ENCODE peak calls at places on chromosomes 7 and 10, in four cellular contexts. B is EL, E is upper lobe of right lung, J is lung. H is an unnamed sample.

GRCh38 chr7:123883154-123883553 is 38.2 kb downstream of the HYAL4 start:
- DNase-seq in B (no peak), E (no peak), J (no peak), H (no peak)

GRCh38 chr10:35446439-35446838 is 110.1 kb downstream of the CCNY start:
- DNase-seq in B (no peak), E (no peak), J (no peak), H (no peak)

GRCh38 chr7:50210706-50211115 is 93.8 kb upstream of the IKZF1 start:
- DNase-seq in B (no peak), E (no peak), J (no peak), H (no peak)

GRCh38 chr10:102635377-102635776 is 8.9 kb upstream of the TRIM8 start:
- DNase-seq in B (no peak), E (no peak), J (no peak), H (peak)

GRCh38 chr10:50605280-50606270 is 18.2 kb downstream of the SGMS1 start:
- DNase-seq in B (peak), E (no peak), J (peak), H (peak)

GRCh38 chr7:155405399-155406318 is 52.3 kb upstream of the EN2 start:
- DNase-seq in B (no peak), E (no peak), J (no peak), H (no peak)

GRCh38 chr7:137990251-137990901 is 11.5 kb downstream of the CREB3L2 start:
- DNase-seq in B (peak), E (no peak), J (no peak), H (no peak)

GRCh38 chr7:105015631-105015965 is 1.6 kb downstream of the KMT2E start:
- DNase-seq in B (peak), E (no peak), J (no peak), H (peak)

GRCh38 chr7:82419200-82419599 is 24.4 kb downstream of the CACNA2D1 start:
- DNase-seq in B (no peak), E (no peak), J (no peak), H (no peak)

GRCh38 chr10:117130862-117131389 is 7.1 kb downstream of the VAX1 start:
- DNase-seq in B (no peak), E (no peak), J (no peak), H (no peak)

GRCh38 chr10:67277402-67277801 is 351.6 kb downstream of the LRRTM3 start:
- DNase-seq in B (no peak), E (no peak), J (no peak), H (no peak)

GRCh38 chr7:73530800-73531199 is 8.7 kb upstream of the BAZ1B start:
- DNase-seq in B (no peak), E (no peak), J (no peak), H (peak)

GRCh38 chr7:81956520-81956919 is 186.7 kb upstream of the HGF start:
- DNase-seq in B (peak), E (no peak), J (no peak), H (peak)

GRCh38 chr10:97319671-97320479 is 804 bp downstream of the FRAT1 start:
- DNase-seq in B (peak), E (peak), J (peak), H (peak)

GRCh38 chr7:125814030-125814535 is 884.5 kb upstream of the POT1 start:
- DNase-seq in B (no peak), E (no peak), J (no peak), H (no peak)

GRCh38 chr10:126407831-126408230 is 19.6 kb upstream of the ADAM12 start:
- DNase-seq in B (peak), E (no peak), J (no peak), H (no peak)

GRCh38 chr10:80407836-80408197 is 534 bp upstream of the PRXL2A start:
- DNase-seq in B (no peak), E (peak), J (no peak), H (no peak)

GRCh38 chr10:102322914-102323313 is 72.6 kb upstream of the NFKB2 start:
- DNase-seq in B (no peak), E (no peak), J (no peak), H (peak)

GRCh38 chr7:36775673-36776072 is 51.4 kb upstream of the AOAH start:
- DNase-seq in B (no peak), E (no peak), J (no peak), H (peak)

GRCh38 chr7:45990276-45990675 is 69.2 kb upstream of the IGFBP3 start:
- DNase-seq in B (no peak), E (no peak), J (peak), H (no peak)

GRCh38 chr10:5559642-5560141 is 34.9 kb downstream of the CALML3 start:
- DNase-seq in B (peak), E (no peak), J (no peak), H (no peak)

GRCh38 chr7:114851406-114852025 is 70.4 kb upstream of the MDFIC start:
- DNase-seq in B (no peak), E (no peak), J (no peak), H (no peak)

GRCh38 chr10:86204421-86205045 is 162.1 kb downstream of the GRID1 start:
- DNase-seq in B (no peak), E (peak), J (no peak), H (no peak)

GRCh38 chr10:18145652-18146051 is 5.4 kb downstream of the CACNB2 start:
- DNase-seq in B (no peak), E (no peak), J (no peak), H (no peak)

GRCh38 chr10:93941603-93942002 is 47.8 kb downstream of the SLC35G1 start:
- DNase-seq in B (no peak), E (no peak), J (no peak), H (no peak)

GRCh38 chr7:142628945-142629344 is 120.3 kb upstream of the PRSS1 start:
- DNase-seq in B (no peak), E (no peak), J (no peak), H (no peak)

GRCh38 chr10:24897326-24897926 is 55.0 kb downstream of the PRTFDC1 start:
- DNase-seq in B (peak), E (no peak), J (no peak), H (no peak)

GRCh38 chr7:14836571-14837189 is 65.9 kb downstream of the DGKB start:
- DNase-seq in B (peak), E (no peak), J (no peak), H (no peak)

GRCh38 chr7:105638942-105639495 is 57.7 kb upstream of the EFCAB10 start:
- DNase-seq in B (no peak), E (no peak), J (no peak), H (no peak)